ENCODE peak calls at places on chromosomes 13 and 19, in four cellular contexts. Q is breast epithelium, A is HepG2, L is transverse colon. S is an unnamed sample.

GRCh38 chr13:43257765-43258164 is 234.4 kb downstream of the DNAJC15 start:
- DNase-seq in Q (no peak), A (no peak), L (no peak), S (no peak)

GRCh38 chr19:45311640-45312039 is 11.0 kb downstream of the CKM start:
- DNase-seq in Q (no peak), A (peak), L (no peak), S (no peak)

GRCh38 chr13:73223372-73223781 is 164.6 kb downstream of the KLF5 start:
- DNase-seq in Q (no peak), A (no peak), L (no peak), S (no peak)

GRCh38 chr13:48818495-48818961 is 157.2 kb upstream of the FNDC3A start:
- DNase-seq in Q (no peak), A (no peak), L (no peak), S (no peak)

GRCh38 chr13:49412749-49413148 is 31.1 kb downstream of the CAB39L start:
- DNase-seq in Q (no peak), A (no peak), L (no peak), S (no peak)

GRCh38 chr13:76759877-76760276 is 126.3 kb downstream of the KCTD12 start:
- DNase-seq in Q (no peak), A (no peak), L (no peak), S (no peak)

GRCh38 chr13:60759499-60759898 is 362.5 kb downstream of the TDRD3 start:
- DNase-seq in Q (no peak), A (peak), L (no peak), S (peak)

GRCh38 chr13:109390391-109390790 is 396.0 kb downstream of the IRS2 start:
- DNase-seq in Q (no peak), A (no peak), L (no peak), S (no peak)

GRCh38 chr19:33840783-33841182 is 44.1 kb downstream of the KCTD15 start:
- DNase-seq in Q (no peak), A (no peak), L (no peak), S (no peak)

GRCh38 chr13:97318532-97318931 is 96.4 kb downstream of the MBNL2 start:
- DNase-seq in Q (no peak), A (no peak), L (no peak), S (no peak)

GRCh38 chr19:46416077-46416709 is 2.8 kb upstream of the CCDC8 start:
- DNase-seq in Q (peak), A (peak), L (peak), S (peak)

DNA sequence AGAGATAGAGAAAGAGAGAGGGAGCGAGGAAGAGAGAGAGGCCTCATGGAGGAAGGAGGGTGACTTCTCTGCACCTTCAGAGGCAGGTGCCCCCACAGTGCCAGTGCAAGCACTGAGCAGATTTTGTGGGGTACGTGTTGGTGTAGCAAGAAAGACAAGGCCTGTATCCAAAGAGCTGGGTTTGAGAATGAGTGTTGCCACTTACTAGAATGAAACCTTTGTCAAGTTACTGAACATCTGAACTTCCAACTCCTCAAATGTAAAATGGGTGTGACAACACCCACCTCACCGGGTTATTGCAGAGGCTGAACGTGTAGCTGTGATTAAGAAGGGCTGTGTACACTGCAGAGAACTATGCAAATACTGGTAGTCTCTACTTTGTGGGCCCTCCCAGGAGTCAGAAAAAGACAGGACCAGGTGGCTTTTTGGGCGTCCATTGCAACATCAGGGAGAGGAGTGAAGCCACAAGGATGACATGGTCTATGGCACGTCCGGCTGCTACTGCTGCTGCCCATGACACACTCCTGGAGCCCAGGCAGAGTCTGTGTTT is 54.3 kb upstream of the ATP12A start:
- DNase-seq in Q (no peak), A (no peak), L (no peak), S (no peak)
- TF ChIP-seq POLR2A in Q (no peak), A (no peak), L (no peak), S (no peak)

DNA sequence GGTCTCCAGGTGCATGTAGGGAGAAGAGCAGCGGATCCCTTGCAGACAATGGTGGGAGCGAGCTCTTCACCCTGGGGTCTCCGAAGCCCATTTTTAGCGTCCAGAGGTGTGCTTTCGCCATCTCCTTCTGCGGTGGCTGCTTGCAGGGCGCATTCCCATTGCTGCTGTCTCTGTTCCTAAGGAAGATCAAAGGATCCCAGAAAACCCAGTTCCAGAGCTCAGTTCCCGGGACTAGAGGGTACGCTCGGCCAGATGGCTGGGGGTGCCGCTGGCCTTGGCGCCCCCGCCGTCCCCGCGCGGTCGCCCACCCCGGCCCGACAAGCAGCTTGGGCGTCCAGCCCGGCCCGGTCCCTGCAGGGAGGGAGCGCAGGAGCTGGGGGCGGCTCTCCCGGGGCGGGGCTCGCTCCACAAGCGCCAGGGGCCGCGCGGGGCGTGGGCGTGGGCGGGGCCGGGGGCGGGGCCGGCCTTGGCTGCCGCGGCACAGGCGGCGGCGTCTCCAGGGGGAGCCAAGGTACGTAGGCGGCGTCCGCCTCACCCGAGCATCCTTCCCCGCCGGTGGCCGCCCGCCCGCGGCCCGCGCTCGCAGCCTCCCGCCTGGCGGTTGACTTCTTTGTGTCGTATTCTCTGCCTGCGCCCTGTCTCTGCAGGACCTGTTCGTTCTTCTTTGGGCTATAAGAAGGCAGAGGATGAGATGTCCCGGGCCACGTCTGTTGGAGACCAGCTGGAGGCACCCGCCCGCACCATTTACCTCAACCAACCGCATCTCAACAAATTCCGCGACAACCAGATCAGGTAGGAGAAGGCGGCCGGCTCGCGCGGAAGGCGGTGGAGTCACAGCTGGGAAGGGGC is 96.8 kb downstream of the ATP8A2 start:
- DNase-seq in Q (no peak), A (no peak), L (no peak), S (no peak)
- TF ChIP-seq POLR2AphosphoS5 in Q (no peak), A (no peak), L (no peak), S (no peak)

GRCh38 chr19:58538257-58539168 is 5.4 kb upstream of the TRIM28 start:
- DNase-seq in Q (no peak), A (no peak), L (no peak), S (no peak)
- TF ChIP-seq POLR2A in Q (no peak), A (peak), L (no peak), S (peak)

DNA sequence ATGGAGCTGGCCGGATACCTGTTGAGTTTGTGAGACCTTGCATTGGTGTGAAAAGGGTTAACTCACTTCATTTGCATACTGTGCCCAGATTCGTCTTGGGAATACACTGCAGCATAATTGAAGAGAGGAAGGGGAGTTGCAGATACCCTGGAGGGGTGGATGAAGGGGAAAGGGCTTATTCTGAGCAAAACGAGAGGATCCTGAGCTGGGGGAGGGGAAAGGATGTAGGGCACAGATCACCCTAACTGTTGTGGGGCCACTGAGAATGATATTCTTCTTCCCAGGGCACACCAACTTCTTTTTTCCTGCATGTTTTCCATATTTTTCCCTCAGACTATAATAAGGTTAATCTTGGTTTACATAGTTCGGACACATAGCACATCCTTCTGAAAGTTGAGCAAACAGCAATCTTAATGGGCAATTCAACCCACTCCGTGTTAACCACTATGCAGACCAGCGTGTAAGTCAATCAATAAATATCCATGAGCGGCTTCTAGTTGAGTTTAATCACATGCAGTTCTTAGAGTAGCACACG is 11.7 kb upstream of the PTPRS start:
- DNase-seq in Q (no peak), A (no peak), L (no peak), S (no peak)
- TF ChIP-seq POLR2AphosphoS5 in Q (no peak), A (no peak), L (no peak), S (no peak)